ENCODE peak calls at places on chromosomes 1 and 21, in seven cellular contexts. One of them, this sample, is unnamed.

GRCh38 chr1:218502383-218502782 is 157.2 kb downstream of the TGFB2 start:
- DNase-seq in KG1: no peak
- DNase-seq in GM23338: no peak
- DNase-seq in NCI-H1105 treated with DMSO at 0.1 percent for 48 hours: no peak
- DNase-seq in stimulated activated CD4-positive, alpha-beta T cell treated with anti-CD3 and anti-CD28 coated beads, TNF-alpha, amount 100 ng/mL, for 4 hours: no peak
- DNase-seq in Calu3: no peak
- DNase-seq in cardiac muscle cell: no peak
- DNase-seq in this sample: no peak

GRCh38 chr1:235669277-235669676 is 19.7 kb upstream of the GNG4 start:
- DNase-seq in KG1: no peak
- DNase-seq in GM23338: no peak
- DNase-seq in NCI-H1105 treated with DMSO at 0.1 percent for 48 hours: no peak
- DNase-seq in stimulated activated CD4-positive, alpha-beta T cell treated with anti-CD3 and anti-CD28 coated beads, TNF-alpha, amount 100 ng/mL, for 4 hours: no peak
- DNase-seq in Calu3: no peak
- DNase-seq in cardiac muscle cell: no peak
- DNase-seq in this sample: no peak

GRCh38 chr1:6267686-6268281 is 6.9 kb upstream of the GPR153 start:
- DNase-seq in KG1: no peak
- DNase-seq in GM23338: no peak
- DNase-seq in NCI-H1105 treated with DMSO at 0.1 percent for 48 hours: no peak
- DNase-seq in stimulated activated CD4-positive, alpha-beta T cell treated with anti-CD3 and anti-CD28 coated beads, TNF-alpha, amount 100 ng/mL, for 4 hours: no peak
- DNase-seq in Calu3: no peak
- DNase-seq in cardiac muscle cell: no peak
- DNase-seq in this sample: no peak

GRCh38 chr1:245116131-245116530 is 38.7 kb upstream of the KIF26B start:
- DNase-seq in KG1: no peak
- DNase-seq in GM23338: no peak
- DNase-seq in NCI-H1105 treated with DMSO at 0.1 percent for 48 hours: no peak
- DNase-seq in stimulated activated CD4-positive, alpha-beta T cell treated with anti-CD3 and anti-CD28 coated beads, TNF-alpha, amount 100 ng/mL, for 4 hours: no peak
- DNase-seq in Calu3: no peak
- DNase-seq in cardiac muscle cell: no peak
- DNase-seq in this sample: no peak

GRCh38 chr1:95086949-95087533 is 14.3 kb upstream of the ALG14 start:
- DNase-seq in KG1: no peak
- DNase-seq in GM23338: peak
- DNase-seq in NCI-H1105 treated with DMSO at 0.1 percent for 48 hours: no peak
- DNase-seq in stimulated activated CD4-positive, alpha-beta T cell treated with anti-CD3 and anti-CD28 coated beads, TNF-alpha, amount 100 ng/mL, for 4 hours: no peak
- DNase-seq in Calu3: peak
- DNase-seq in cardiac muscle cell: peak
- DNase-seq in this sample: no peak

GRCh38 chr1:113761937-113762336 is 2.7 kb upstream of the PHTF1 start:
- DNase-seq in KG1: no peak
- DNase-seq in GM23338: no peak
- DNase-seq in NCI-H1105 treated with DMSO at 0.1 percent for 48 hours: no peak
- DNase-seq in stimulated activated CD4-positive, alpha-beta T cell treated with anti-CD3 and anti-CD28 coated beads, TNF-alpha, amount 100 ng/mL, for 4 hours: no peak
- DNase-seq in Calu3: no peak
- DNase-seq in cardiac muscle cell: no peak
- DNase-seq in this sample: no peak

GRCh38 chr1:116067564-116067887 is 43.7 kb upstream of the MAB21L3 start:
- DNase-seq in KG1: no peak
- DNase-seq in GM23338: no peak
- DNase-seq in NCI-H1105 treated with DMSO at 0.1 percent for 48 hours: no peak
- DNase-seq in stimulated activated CD4-positive, alpha-beta T cell treated with anti-CD3 and anti-CD28 coated beads, TNF-alpha, amount 100 ng/mL, for 4 hours: no peak
- DNase-seq in Calu3: no peak
- DNase-seq in cardiac muscle cell: no peak
- DNase-seq in this sample: no peak

GRCh38 chr21:44013380-44014088 is 1.4 kb downstream of the TRAPPC10 start:
- DNase-seq in KG1: peak
- DNase-seq in GM23338: peak
- DNase-seq in NCI-H1105 treated with DMSO at 0.1 percent for 48 hours: no peak
- DNase-seq in stimulated activated CD4-positive, alpha-beta T cell treated with anti-CD3 and anti-CD28 coated beads, TNF-alpha, amount 100 ng/mL, for 4 hours: no peak
- DNase-seq in Calu3: no peak
- DNase-seq in cardiac muscle cell: no peak
- DNase-seq in this sample: no peak

GRCh38 chr1:64540265-64540791 is 70.4 kb downstream of the CACHD1 start:
- DNase-seq in KG1: no peak
- DNase-seq in GM23338: peak
- DNase-seq in NCI-H1105 treated with DMSO at 0.1 percent for 48 hours: no peak
- DNase-seq in stimulated activated CD4-positive, alpha-beta T cell treated with anti-CD3 and anti-CD28 coated beads, TNF-alpha, amount 100 ng/mL, for 4 hours: no peak
- DNase-seq in Calu3: no peak
- DNase-seq in cardiac muscle cell: no peak
- DNase-seq in this sample: no peak